ENCODE peak calls at places on chromosomes 6 and 20, in five cellular contexts. B is spleen, V is H1, J is heart right ventricle, S is body of pancreas. X is an unnamed sample. For H3K36me3, the result is how much of the 10 kb centered on the place peaks cover.

GRCh38 chr20:11740975-11741374 is 176.7 kb upstream of the BTBD3 start:
- DNase-seq in B (no peak), V (no peak), J (no peak), S (no peak), X (no peak)

GRCh38 chr6:38984723-38985122 is 63.9 kb upstream of the GLP1R start:
- DNase-seq in B (no peak), V (no peak), J (no peak), S (no peak), X (no peak)

GRCh38 chr6:44554901-44555300 is 167.4 kb downstream of the CDC5L start:
- DNase-seq in B (no peak), V (no peak), J (no peak), S (no peak), X (no peak)

GRCh38 chr6:11460001-11460668 is 77.4 kb upstream of the TMEM170B start:
- DNase-seq in B (no peak), V (no peak), J (no peak), S (no peak), X (no peak)

GRCh38 chr6:24581084-24581669 is 64.8 kb downstream of the KIAA0319 start:
- DNase-seq in B (peak), V (peak), J (peak), S (peak), X (peak)

GRCh38 chr20:61982951-61983315 is 82.7 kb downstream of the TAF4 start:
- DNase-seq in B (no peak), V (no peak), J (no peak), S (no peak), X (no peak)

GRCh38 chr6:79694623-79695311 is 63.6 kb downstream of the SH3BGRL2 start:
- DNase-seq in B (no peak), V (no peak), J (no peak), S (no peak), X (no peak)

GRCh38 chr20:5970381-5970780 is 19.9 kb downstream of the MCM8 start:
- DNase-seq in B (no peak), V (no peak), J (no peak), S (no peak), X (no peak)

GRCh38 chr6:168126566-168127383 is 47.8 kb upstream of the FRMD1 start:
- DNase-seq in B (peak), V (no peak), J (no peak), S (no peak), X (no peak)

GRCh38 chr6:1574083-1574761 is 35.5 kb upstream of the FOXC1 start:
- DNase-seq in B (no peak), V (no peak), J (no peak), S (no peak), X (no peak)
- H3K27ac ChIP-seq in B (no peak), V (no peak), J (no peak), S (no peak), X (no peak)

GRCh38 chr6:45949256-45949655 is 66.4 kb downstream of the CLIC5 start:
- DNase-seq in B (no peak), V (no peak), J (no peak), S (no peak), X (no peak)

GRCh38 chr6:45952546-45952945 is 63.1 kb downstream of the CLIC5 start:
- DNase-seq in B (no peak), V (no peak), J (no peak), S (no peak), X (no peak)

GRCh38 chr6:45947807-45948206 is 67.9 kb downstream of the CLIC5 start:
- DNase-seq in B (no peak), V (no peak), J (no peak), S (no peak), X (no peak)

GRCh38 chr6:45951771-45952529 is 63.7 kb downstream of the CLIC5 start:
- DNase-seq in B (no peak), V (no peak), J (no peak), S (no peak), X (peak)

DNA sequence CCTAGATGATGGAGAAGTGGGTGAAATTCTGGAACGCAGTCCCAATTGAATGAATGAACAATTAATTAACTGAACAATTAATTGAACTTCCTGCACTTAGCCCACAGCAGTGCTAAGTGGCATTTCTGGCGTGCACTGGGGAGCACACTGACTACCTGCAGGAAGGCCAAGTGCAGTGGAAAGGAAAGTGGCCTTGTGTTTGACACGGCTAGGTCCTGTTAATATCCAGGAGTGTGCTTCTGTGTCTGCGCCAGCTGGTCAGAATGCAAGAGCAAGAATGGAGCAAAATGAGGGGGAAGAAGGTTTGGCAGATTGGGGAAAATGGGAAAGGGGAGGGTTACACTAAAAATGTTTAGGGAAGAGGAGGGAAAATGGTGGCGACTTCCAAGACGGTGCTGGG is 64.4 kb downstream of the CLIC5 start:
- DNase-seq in B (no peak), V (no peak), J (no peak), S (no peak), X (no peak)
- H3K36me3 ChIP-seq in B (under half), V (under half), J (under half), S (under half), X (under half)

GRCh38 chr6:101113468-101114260 is 232.5 kb upstream of the ASCC3 start:
- DNase-seq in B (no peak), V (no peak), J (no peak), S (no peak), X (no peak)

GRCh38 chr6:101120747-101121146 is 239.6 kb upstream of the ASCC3 start:
- DNase-seq in B (no peak), V (no peak), J (no peak), S (no peak), X (no peak)

GRCh38 chr6:101114703-101115102 is 233.6 kb upstream of the ASCC3 start:
- DNase-seq in B (no peak), V (no peak), J (peak), S (peak), X (no peak)

GRCh38 chr6:101117397-101118185 is 236.5 kb upstream of the ASCC3 start:
- DNase-seq in B (no peak), V (peak), J (no peak), S (no peak), X (no peak)

GRCh38 chr6:101116337-101116736 is 235.2 kb upstream of the ASCC3 start:
- DNase-seq in B (no peak), V (no peak), J (no peak), S (no peak), X (no peak)
- TF ChIP-seq CTCF in B (no peak), V (no peak), J (no peak), S (no peak), X (no peak)

DNA sequence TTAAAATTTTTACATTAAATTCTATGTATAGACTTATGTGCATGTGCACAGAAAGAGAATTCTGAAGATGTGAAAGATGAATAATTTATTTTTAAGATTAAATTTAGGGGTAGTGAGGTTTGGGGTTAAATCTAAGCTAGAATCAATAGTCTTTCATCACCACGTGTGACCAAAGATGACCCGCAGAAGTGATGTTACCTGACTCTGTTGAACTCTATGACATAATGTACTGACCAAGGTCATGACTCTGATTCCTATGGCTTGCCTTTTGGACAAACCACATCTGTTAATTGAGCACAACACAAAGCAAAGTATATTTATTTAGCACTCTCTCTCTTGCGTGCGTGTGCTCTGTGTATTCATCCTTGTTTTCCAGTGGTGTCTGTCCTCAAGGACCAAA is 150.6 kb downstream of the BACH2 start:
- DNase-seq in B (no peak), V (no peak), J (no peak), S (no peak), X (no peak)
- H3K27ac ChIP-seq in B (no peak), V (no peak), J (no peak), S (no peak), X (no peak)